ENCODE peak calls at places on chromosomes 12 and 14, in ten cellular contexts. P is HFF-Myc; E is Jurkat, Clone E6-1; X is cardiac fibroblast; W is fibroblast of the aortic adventitia; N is fibroblast of mammary gland; D is GM23338; L is fibroblast of pulmonary artery; S is CD8-positive, alpha-beta T cell; U is adrenal gland. A is an unnamed sample.

GRCh38 chr14:58572092-58572853 is 65.5 kb upstream of the DACT1 start:
- DNase-seq in P (no peak), E (peak; percentile 17), X (peak; percentile 39), W (peak; percentile 12), N (peak; percentile 40), D (no peak), L (peak; percentile 40), S (peak; percentile 32), U (no peak), A (no peak)

GRCh38 chr14:77044776-77045569 is 16.5 kb upstream of the IRF2BPL start:
- DNase-seq in P (no peak), E (no peak), X (peak; percentile 69), W (peak; percentile 96), N (peak; percentile 90), D (peak; percentile 54), L (peak; percentile 92), S (no peak), U (peak; percentile 63), A (peak; percentile 66)

GRCh38 chr12:48266826-48267225 is 63.7 kb upstream of the OR10AD1 start:
- DNase-seq in P (no peak), E (no peak), X (no peak), W (no peak), N (no peak), D (no peak), L (no peak), S (no peak), U (no peak), A (no peak)

GRCh38 chr14:60300019-60300418 is 51.0 kb downstream of the PPM1A start:
- DNase-seq in P (no peak), E (no peak), X (no peak), W (no peak), N (no peak), D (no peak), L (no peak), S (no peak), U (no peak), A (no peak)

GRCh38 chr14:52850520-52850919 is 59.1 kb upstream of the GNPNAT1 start:
- DNase-seq in P (no peak), E (no peak), X (no peak), W (no peak), N (peak; percentile 41), D (no peak), L (no peak), S (no peak), U (no peak), A (no peak)

GRCh38 chr12:113471619-113472171 is at the start of gene LHX5:
- DNase-seq in P (no peak), E (no peak), X (no peak), W (no peak), N (peak; percentile 28), D (peak; percentile 87), L (no peak), S (no peak), U (no peak), A (peak; percentile 86)

GRCh38 chr12:4089147-4089606 is 184.4 kb upstream of the CCND2 start:
- DNase-seq in P (peak; percentile 40), E (no peak), X (no peak), W (no peak), N (peak; percentile 14), D (peak; percentile 53), L (no peak), S (no peak), U (no peak), A (no peak)

GRCh38 chr14:58638231-58639205 is 756 bp downstream of the DACT1 start:
- DNase-seq in P (no peak), E (no peak), X (peak; percentile 43), W (peak; percentile 44), N (peak; percentile 10), D (peak; percentile 59), L (peak; percentile 38), S (no peak), U (peak; percentile 26), A (peak; percentile 79)

GRCh38 chr14:22478670-22479069 is 110.4 kb downstream of the DAD1 start:
- DNase-seq in P (no peak), E (no peak), X (no peak), W (peak; percentile 46), N (peak; percentile 22), D (no peak), L (peak; percentile 61), S (no peak), U (no peak), A (no peak)

GRCh38 chr14:94101748-94102147 is 8.8 kb upstream of the IFI27 start:
- DNase-seq in P (no peak), E (no peak), X (no peak), W (no peak), N (peak; percentile 57), D (no peak), L (no peak), S (no peak), U (no peak), A (no peak)

GRCh38 chr12:88634008-88634407 is 53.7 kb upstream of the KITLG start:
- DNase-seq in P (no peak), E (no peak), X (peak; percentile 12), W (no peak), N (no peak), D (no peak), L (no peak), S (no peak), U (no peak), A (no peak)

GRCh38 chr12:642633-643477 is 20.4 kb downstream of the NINJ2 start:
- DNase-seq in P (no peak), E (peak; percentile 81), X (peak; percentile 54), W (peak; percentile 26), N (peak; percentile 45), D (peak; percentile 83), L (peak; percentile 59), S (peak; percentile 77), U (peak; percentile 73), A (peak; percentile 93)

GRCh38 chr12:68233498-68233897 is 7.9 kb upstream of the IL26 start:
- DNase-seq in P (no peak), E (no peak), X (no peak), W (no peak), N (no peak), D (no peak), L (no peak), S (no peak), U (no peak), A (peak; percentile 67)

GRCh38 chr14:34498684-34499412 is 36.8 kb upstream of the SPTSSA start:
- DNase-seq in P (peak; percentile 9), E (peak; percentile 14), X (peak; percentile 33), W (peak; percentile 53), N (peak; percentile 38), D (peak; percentile 46), L (peak; percentile 37), S (no peak), U (peak; percentile 63), A (peak; percentile 50)

GRCh38 chr12:59055204-59055839 is 135.0 kb upstream of the LRIG3 start:
- DNase-seq in P (peak; percentile 71), E (no peak), X (peak; percentile 89), W (peak; percentile 67), N (peak; percentile 79), D (no peak), L (peak; percentile 76), S (no peak), U (no peak), A (no peak)

GRCh38 chr12:51827925-51828818 is 20.3 kb downstream of the FIGNL2 start:
- DNase-seq in P (no peak), E (peak; percentile 63), X (peak; percentile 76), W (peak; percentile 47), N (peak; percentile 50), D (no peak), L (peak; percentile 64), S (no peak), U (no peak), A (no peak)

GRCh38 chr14:78170203-78170602 is at the start of gene NRXN3:
- DNase-seq in P (no peak), E (no peak), X (no peak), W (no peak), N (no peak), D (peak; percentile 86), L (no peak), S (no peak), U (no peak), A (peak; percentile 93)
- H3K4me3 ChIP-seq in P (no peak within 1 kb of the TSS), E (no peak within 1 kb of the TSS), X (no peak within 1 kb of the TSS), W (no peak within 1 kb of the TSS), N (no peak within 1 kb of the TSS), D (peak within 1 kb of the TSS; percentile 53), L (no peak within 1 kb of the TSS), S (no peak within 1 kb of the TSS), U (no peak within 1 kb of the TSS), A (peak within 1 kb of the TSS; percentile 80)

DNA sequence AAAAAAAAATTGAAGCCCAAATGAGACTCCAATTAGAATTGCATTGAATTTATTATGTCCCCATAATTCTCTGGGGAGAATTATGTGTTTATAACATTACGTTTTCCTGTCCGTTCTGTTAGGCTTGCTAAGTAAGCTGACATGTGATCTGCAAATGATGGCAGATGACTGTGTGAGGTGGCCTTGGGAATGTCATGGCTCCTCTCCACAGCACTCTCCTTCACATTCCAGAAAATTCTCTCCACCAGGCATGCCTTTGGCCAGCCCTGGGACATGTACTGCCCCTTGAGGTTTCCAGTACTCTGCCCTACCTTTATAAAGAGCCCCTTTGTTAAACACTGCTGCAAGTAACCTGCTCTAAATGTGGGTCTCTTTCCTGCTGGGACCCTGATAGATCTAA is 28.3 kb upstream of the INF2 start:
- DNase-seq in P (no peak), E (no peak), X (no peak), W (no peak), N (no peak), D (no peak), L (no peak), S (no peak), U (no peak), A (no peak)
- H3K4me3 ChIP-seq in P (no peak overlapping the region), E (no peak overlapping the region), X (no peak overlapping the region), W (no peak overlapping the region), N (no peak overlapping the region), D (no peak overlapping the region), L (no peak overlapping the region), S (no peak overlapping the region), U (no peak overlapping the region), A (no peak overlapping the region)

DNA sequence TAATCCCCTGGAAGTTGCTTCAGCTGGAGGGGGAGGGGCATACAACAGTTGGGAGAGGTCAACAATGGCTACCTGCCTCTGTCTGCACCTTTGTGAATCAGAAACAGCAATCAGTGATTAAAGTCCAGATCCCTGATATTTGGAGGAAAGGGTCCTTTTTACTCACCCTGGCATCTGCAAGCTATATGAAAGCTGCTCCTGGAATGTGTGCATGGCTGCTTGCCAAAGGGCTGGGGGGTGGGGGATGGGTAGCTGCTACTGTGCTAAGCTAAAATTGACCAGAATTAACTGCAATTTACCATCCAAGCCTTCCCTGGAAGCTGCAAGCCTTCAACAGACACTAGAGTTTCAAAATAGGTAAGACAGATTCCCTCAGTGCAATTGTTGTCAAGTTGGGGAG is 13.5 kb upstream of the GTF2A1 start:
- DNase-seq in P (no peak), E (no peak), X (peak; percentile 25), W (no peak), N (no peak), D (no peak), L (peak; percentile 4), S (no peak), U (no peak), A (no peak)
- H3K4me3 ChIP-seq in P (no peak overlapping the region), E (no peak overlapping the region), X (no peak overlapping the region), W (no peak overlapping the region), N (no peak overlapping the region), D (no peak overlapping the region), L (no peak overlapping the region), S (no peak overlapping the region), U (no peak overlapping the region), A (no peak overlapping the region)

GRCh38 chr14:75513911-75514672 is 8.2 kb upstream of the BATF start:
- DNase-seq in P (no peak), E (no peak), X (no peak), W (no peak), N (no peak), D (peak; percentile 21), L (no peak), S (peak; percentile 34), U (no peak), A (no peak)
- H3K4me3 ChIP-seq in P (no peak overlapping the region), E (no peak overlapping the region), X (no peak overlapping the region), W (no peak overlapping the region), N (no peak overlapping the region), D (no peak overlapping the region), L (no peak overlapping the region), S (no peak overlapping the region), U (no peak overlapping the region), A (no peak overlapping the region)

GRCh38 chr14:79542121-79542520 is 669.2 kb downstream of the DIO2 start:
- DNase-seq in P (no peak), E (no peak), X (peak; percentile 49), W (peak; percentile 65), N (no peak), D (no peak), L (peak; percentile 40), S (no peak), U (no peak), A (no peak)
- H3K4me3 ChIP-seq in P (no peak overlapping the region), E (no peak overlapping the region), X (no peak overlapping the region), W (no peak overlapping the region), N (no peak overlapping the region), D (no peak overlapping the region), L (no peak overlapping the region), S (no peak overlapping the region), U (no peak overlapping the region), A (no peak overlapping the region)